ENCODE peak calls at places on chromosomes 5 and 9, in seven cellular contexts. One of them, this sample, is unnamed.
A peak's percentile ranks its signal among the peaks of the same experiment; 100 is the strongest.

GRCh38 chr9:19231126-19232035 is 888 bp downstream of the DENND4C start:
- DNase-seq in PC-9: no peak
- DNase-seq in heart left ventricle: no peak
- DNase-seq in osteoblast: peak; percentile 81
- DNase-seq in lung: peak; percentile 38
- DNase-seq in keratinocyte: no peak
- DNase-seq in mammary epithelial cell: peak; percentile 37
- DNase-seq in this sample: no peak

GRCh38 chr5:178334856-178335255 is 102.3 kb upstream of the PHYKPL start:
- DNase-seq in mammary epithelial cell: no peak
- DNase-seq in PC-9: no peak
- DNase-seq in osteoblast: no peak
- DNase-seq in keratinocyte: no peak
- DNase-seq in heart left ventricle: no peak
- DNase-seq in lung: no peak
- DNase-seq in this sample: no peak

GRCh38 chr9:102273952-102274351 is 535.5 kb upstream of the GRIN3A start:
- DNase-seq in lung: no peak
- DNase-seq in heart left ventricle: no peak
- DNase-seq in keratinocyte: no peak
- DNase-seq in osteoblast: no peak
- DNase-seq in mammary epithelial cell: no peak
- DNase-seq in PC-9: no peak
- DNase-seq in this sample: no peak

GRCh38 chr5:92801921-92802320 is 779.1 kb downstream of the NR2F1-AS1 start:
- DNase-seq in keratinocyte: no peak
- DNase-seq in osteoblast: no peak
- DNase-seq in heart left ventricle: no peak
- DNase-seq in lung: no peak
- DNase-seq in PC-9: no peak
- DNase-seq in mammary epithelial cell: no peak
- DNase-seq in this sample: no peak

GRCh38 chr5:150574818-150575537 is 65.5 kb upstream of the SYNPO start:
- DNase-seq in heart left ventricle: no peak
- DNase-seq in keratinocyte: no peak
- DNase-seq in mammary epithelial cell: no peak
- DNase-seq in lung: no peak
- DNase-seq in osteoblast: no peak
- DNase-seq in PC-9: no peak
- DNase-seq in this sample: no peak

GRCh38 chr5:463301-463700 is 20.3 kb downstream of the EXOC3 start:
- DNase-seq in keratinocyte: no peak
- DNase-seq in mammary epithelial cell: no peak
- DNase-seq in heart left ventricle: peak; percentile 8
- DNase-seq in osteoblast: no peak
- DNase-seq in lung: no peak
- DNase-seq in PC-9: no peak
- DNase-seq in this sample: no peak

GRCh38 chr5:88322785-88323184 is 54.1 kb upstream of the TMEM161B start:
- DNase-seq in keratinocyte: no peak
- DNase-seq in osteoblast: peak; percentile 39
- DNase-seq in lung: no peak
- DNase-seq in mammary epithelial cell: no peak
- DNase-seq in PC-9: no peak
- DNase-seq in heart left ventricle: no peak
- DNase-seq in this sample: no peak

GRCh38 chr5:90488791-90489190 is 14.1 kb downstream of the POLR3G start:
- DNase-seq in PC-9: no peak
- DNase-seq in lung: no peak
- DNase-seq in osteoblast: peak; percentile 71
- DNase-seq in heart left ventricle: no peak
- DNase-seq in mammary epithelial cell: peak; percentile 11
- DNase-seq in keratinocyte: no peak
- DNase-seq in this sample: no peak

GRCh38 chr5:6791031-6791577 is 77.9 kb downstream of the TENT4A start:
- DNase-seq in PC-9: no peak
- DNase-seq in osteoblast: peak; percentile 34
- DNase-seq in lung: no peak
- DNase-seq in mammary epithelial cell: no peak
- DNase-seq in keratinocyte: no peak
- DNase-seq in heart left ventricle: no peak
- DNase-seq in this sample: no peak

GRCh38 chr5:761854-762685 is 22.5 kb downstream of the ZDHHC11B start:
- DNase-seq in PC-9: no peak
- DNase-seq in lung: peak; percentile 98
- DNase-seq in osteoblast: peak; percentile 43
- DNase-seq in keratinocyte: no peak
- DNase-seq in heart left ventricle: peak; percentile 50
- DNase-seq in mammary epithelial cell: no peak
- DNase-seq in this sample: no peak

GRCh38 chr5:4011943-4012342 is 416.3 kb downstream of the IRX1 start:
- DNase-seq in keratinocyte: no peak
- DNase-seq in heart left ventricle: no peak
- DNase-seq in mammary epithelial cell: no peak
- DNase-seq in osteoblast: no peak
- DNase-seq in PC-9: no peak
- DNase-seq in lung: no peak
- DNase-seq in this sample: no peak

GRCh38 chr9:133959171-133959570 is 33.0 kb downstream of the VAV2 start:
- DNase-seq in heart left ventricle: peak; percentile 24
- DNase-seq in PC-9: no peak
- DNase-seq in keratinocyte: no peak
- DNase-seq in osteoblast: no peak
- DNase-seq in mammary epithelial cell: no peak
- DNase-seq in lung: no peak
- DNase-seq in this sample: no peak

GRCh38 chr9:1173211-1173610 is 123.1 kb downstream of the DMRT2 start:
- DNase-seq in heart left ventricle: no peak
- DNase-seq in osteoblast: no peak
- DNase-seq in lung: no peak
- DNase-seq in mammary epithelial cell: no peak
- DNase-seq in PC-9: no peak
- DNase-seq in keratinocyte: no peak
- DNase-seq in this sample: no peak

GRCh38 chr9:92422611-92423010 is 1.7 kb downstream of the OMD start:
- DNase-seq in lung: no peak
- DNase-seq in osteoblast: no peak
- DNase-seq in keratinocyte: no peak
- DNase-seq in PC-9: no peak
- DNase-seq in mammary epithelial cell: no peak
- DNase-seq in heart left ventricle: no peak
- DNase-seq in this sample: no peak
- H3K27ac ChIP-seq in lung: no peak overlapping the region
- H3K27ac ChIP-seq in osteoblast: no peak overlapping the region
- H3K27ac ChIP-seq in keratinocyte: no peak overlapping the region
- H3K27ac ChIP-seq in PC-9: no peak overlapping the region
- H3K27ac ChIP-seq in mammary epithelial cell: no peak overlapping the region
- H3K27ac ChIP-seq in heart left ventricle: no peak overlapping the region
- H3K27ac ChIP-seq in this sample: peak overlapping the region; percentile 21

GRCh38 chr9:71910602-71911060 is 362 bp downstream of the ABHD17B start:
- DNase-seq in PC-9: no peak
- DNase-seq in keratinocyte: no peak
- DNase-seq in lung: no peak
- DNase-seq in heart left ventricle: no peak
- DNase-seq in osteoblast: no peak
- DNase-seq in mammary epithelial cell: no peak
- DNase-seq in this sample: no peak
- TF ChIP-seq CTCF in PC-9: no peak
- TF ChIP-seq CTCF in keratinocyte: no peak
- TF ChIP-seq CTCF in lung: no peak
- TF ChIP-seq CTCF in heart left ventricle: no peak
- TF ChIP-seq CTCF in osteoblast: no peak
- TF ChIP-seq CTCF in mammary epithelial cell: no peak
- TF ChIP-seq CTCF in this sample: no peak

GRCh38 chr5:159059722-159060121 is 40.0 kb downstream of the EBF1 start:
- DNase-seq in osteoblast: no peak
- DNase-seq in keratinocyte: no peak
- DNase-seq in mammary epithelial cell: no peak
- DNase-seq in PC-9: no peak
- DNase-seq in heart left ventricle: no peak
- DNase-seq in lung: no peak
- DNase-seq in this sample: no peak
- H3K4me1 ChIP-seq in osteoblast: peaks cover 68% of the 10 kb centered on the region
- H3K4me1 ChIP-seq in keratinocyte: no peaks in the 10 kb centered on the region
- H3K4me1 ChIP-seq in mammary epithelial cell: no peaks in the 10 kb centered on the region
- H3K4me1 ChIP-seq in PC-9: no peaks in the 10 kb centered on the region
- H3K4me1 ChIP-seq in heart left ventricle: peaks cover 37% of the 10 kb centered on the region
- H3K4me1 ChIP-seq in lung: peaks cover 7% of the 10 kb centered on the region
- H3K4me1 ChIP-seq in this sample: peaks cover 50% of the 10 kb centered on the region

DNA sequence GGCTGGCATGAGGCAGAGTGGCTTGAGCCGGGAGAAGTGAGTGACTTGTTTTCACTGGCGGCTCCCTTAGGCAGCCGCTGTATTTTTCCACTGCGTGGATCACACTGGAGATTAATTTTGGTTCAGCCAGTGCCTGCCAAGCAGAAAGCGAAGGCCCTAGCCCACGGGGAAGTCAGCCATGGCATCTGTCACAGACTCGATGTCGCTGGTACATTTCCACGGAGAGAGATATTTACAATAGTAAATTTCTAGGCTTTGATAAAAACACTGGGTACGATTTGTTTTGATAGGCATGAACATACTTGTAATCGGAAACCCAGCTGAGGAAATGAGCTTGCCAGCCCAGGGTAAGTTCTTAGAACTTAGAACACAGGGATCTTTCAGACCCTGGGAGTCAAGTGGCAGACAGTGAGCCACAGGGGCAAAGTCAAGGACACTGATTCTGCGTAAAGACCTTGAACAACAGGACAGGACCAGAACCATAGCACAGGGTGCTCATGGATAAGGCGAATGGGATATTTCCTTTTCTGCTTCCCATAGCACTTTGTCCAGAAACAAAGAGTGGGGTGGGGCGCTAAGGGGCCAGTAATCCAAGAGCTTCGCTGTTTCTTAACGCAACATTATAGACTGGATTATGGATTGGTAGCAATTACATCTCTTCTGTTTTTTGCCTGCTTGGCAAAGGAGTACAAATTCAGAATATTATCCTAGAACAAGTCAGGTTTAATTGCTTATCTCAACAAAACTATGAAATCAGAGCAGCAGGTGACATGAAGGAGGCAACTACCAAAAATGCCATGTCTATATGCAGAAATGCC is 4.5 kb downstream of the DUSP1 start:
- DNase-seq in lung: peak; percentile 66
- DNase-seq in mammary epithelial cell: peak; percentile 79
- DNase-seq in heart left ventricle: peak; percentile 84
- DNase-seq in osteoblast: peak; percentile 90
- DNase-seq in PC-9: no peak
- DNase-seq in keratinocyte: no peak
- DNase-seq in this sample: peak; percentile 69
- H3K27ac ChIP-seq in lung: peak overlapping the region; percentile 95
- H3K27ac ChIP-seq in mammary epithelial cell: peak overlapping the region; percentile 95
- H3K27ac ChIP-seq in heart left ventricle: peak overlapping the region; percentile 95
- H3K27ac ChIP-seq in osteoblast: peak overlapping the region; percentile 92
- H3K27ac ChIP-seq in PC-9: peak overlapping the region; percentile 42
- H3K27ac ChIP-seq in keratinocyte: peak overlapping the region; percentile 92
- H3K27ac ChIP-seq in this sample: peak overlapping the region; percentile 98

GRCh38 chr9:108746864-108747263 is 108.9 kb downstream of the ACTL7B start:
- DNase-seq in keratinocyte: no peak
- DNase-seq in PC-9: no peak
- DNase-seq in heart left ventricle: no peak
- DNase-seq in lung: no peak
- DNase-seq in mammary epithelial cell: no peak
- DNase-seq in osteoblast: peak; percentile 73
- DNase-seq in this sample: no peak
- TF ChIP-seq CTCF in keratinocyte: no peak
- TF ChIP-seq CTCF in PC-9: no peak
- TF ChIP-seq CTCF in heart left ventricle: no peak
- TF ChIP-seq CTCF in lung: no peak
- TF ChIP-seq CTCF in mammary epithelial cell: no peak
- TF ChIP-seq CTCF in osteoblast: no peak
- TF ChIP-seq CTCF in this sample: no peak

GRCh38 chr5:157384971-157385709 is 74.9 kb upstream of the NIPAL4 start:
- DNase-seq in mammary epithelial cell: peak; percentile 57
- DNase-seq in osteoblast: peak; percentile 88
- DNase-seq in lung: no peak
- DNase-seq in heart left ventricle: peak; percentile 65
- DNase-seq in PC-9: peak; percentile 91
- DNase-seq in keratinocyte: no peak
- DNase-seq in this sample: peak; percentile 46
- H3K4me1 ChIP-seq in mammary epithelial cell: peaks cover 26% of the 10 kb centered on the region
- H3K4me1 ChIP-seq in osteoblast: peaks cover 52% of the 10 kb centered on the region
- H3K4me1 ChIP-seq in lung: peaks cover 4% of the 10 kb centered on the region
- H3K4me1 ChIP-seq in heart left ventricle: peaks cover 34% of the 10 kb centered on the region
- H3K4me1 ChIP-seq in PC-9: peaks cover 48% of the 10 kb centered on the region
- H3K4me1 ChIP-seq in keratinocyte: peaks cover 26% of the 10 kb centered on the region
- H3K4me1 ChIP-seq in this sample: peaks cover 46% of the 10 kb centered on the region

GRCh38 chr9:103990311-103990710 is 103.8 kb upstream of the SMC2 start:
- DNase-seq in heart left ventricle: no peak
- DNase-seq in PC-9: no peak
- DNase-seq in osteoblast: no peak
- DNase-seq in mammary epithelial cell: no peak
- DNase-seq in lung: no peak
- DNase-seq in keratinocyte: no peak
- DNase-seq in this sample: no peak

GRCh38 chr9:103991001-103991400 is 103.1 kb upstream of the SMC2 start:
- DNase-seq in keratinocyte: no peak
- DNase-seq in PC-9: no peak
- DNase-seq in heart left ventricle: no peak
- DNase-seq in mammary epithelial cell: no peak
- DNase-seq in lung: no peak
- DNase-seq in osteoblast: no peak
- DNase-seq in this sample: no peak

DNA sequence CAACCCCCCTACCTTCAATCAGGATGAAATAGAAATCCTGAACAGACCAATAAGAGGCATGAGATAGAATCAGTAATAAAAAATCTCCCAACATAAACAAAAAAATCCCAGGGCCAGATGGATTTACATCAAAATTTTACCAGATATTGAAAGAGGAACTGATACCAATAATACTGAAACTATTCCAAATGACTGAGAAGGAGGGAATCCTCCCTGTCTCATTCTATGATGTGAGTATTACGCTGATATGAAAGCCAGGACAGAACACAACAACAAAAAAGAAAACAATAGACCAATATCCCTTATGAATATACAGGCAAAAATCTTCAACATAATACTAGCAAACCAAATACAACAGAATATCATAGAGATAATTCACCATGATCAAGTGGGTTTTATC is 109.0 kb upstream of the SMC2 start:
- DNase-seq in keratinocyte: no peak
- DNase-seq in heart left ventricle: no peak
- DNase-seq in PC-9: no peak
- DNase-seq in lung: no peak
- DNase-seq in mammary epithelial cell: no peak
- DNase-seq in osteoblast: no peak
- DNase-seq in this sample: no peak
- H3K27ac ChIP-seq in keratinocyte: no peak overlapping the region
- H3K27ac ChIP-seq in heart left ventricle: no peak overlapping the region
- H3K27ac ChIP-seq in PC-9: no peak overlapping the region
- H3K27ac ChIP-seq in lung: no peak overlapping the region
- H3K27ac ChIP-seq in mammary epithelial cell: no peak overlapping the region
- H3K27ac ChIP-seq in osteoblast: no peak overlapping the region
- H3K27ac ChIP-seq in this sample: no peak overlapping the region

GRCh38 chr9:12771891-12772290 is 2.9 kb upstream of the LURAP1L start:
- DNase-seq in heart left ventricle: no peak
- DNase-seq in mammary epithelial cell: peak; percentile 83
- DNase-seq in lung: no peak
- DNase-seq in PC-9: peak; percentile 84
- DNase-seq in keratinocyte: peak; percentile 89
- DNase-seq in osteoblast: peak; percentile 44
- DNase-seq in this sample: no peak
- TF ChIP-seq CTCF in heart left ventricle: no peak
- TF ChIP-seq CTCF in mammary epithelial cell: no peak
- TF ChIP-seq CTCF in lung: no peak
- TF ChIP-seq CTCF in PC-9: no peak
- TF ChIP-seq CTCF in keratinocyte: no peak
- TF ChIP-seq CTCF in osteoblast: no peak
- TF ChIP-seq CTCF in this sample: no peak

This sample was measured in left ventricle myocardium inferior.